ENCODE peak calls at places on chromosomes 11 and 22, in seven cellular contexts. One of them, this sample, is unnamed.

GRCh38 chr11:64675417-64676252 is 47.4 kb downstream of the NRXN2 start:
- DNase-seq in WERI-Rb-1: peak
- DNase-seq in brain microvascular endothelial cell: peak
- DNase-seq in fibroblast of lung: peak
- DNase-seq in mucosa of descending colon: no peak
- DNase-seq in IMR-90: peak
- DNase-seq in Peyer's patch: no peak
- DNase-seq in this sample: no peak

GRCh38 chr11:63838150-63838681 is 694 bp upstream of the MARK2 start:
- DNase-seq in WERI-Rb-1: no peak
- DNase-seq in brain microvascular endothelial cell: no peak
- DNase-seq in fibroblast of lung: no peak
- DNase-seq in mucosa of descending colon: peak
- DNase-seq in IMR-90: no peak
- DNase-seq in Peyer's patch: no peak
- DNase-seq in this sample: no peak

GRCh38 chr11:65639623-65640482 is 2.0 kb downstream of the SIPA1 start:
- DNase-seq in WERI-Rb-1: no peak
- DNase-seq in brain microvascular endothelial cell: no peak
- DNase-seq in fibroblast of lung: no peak
- DNase-seq in mucosa of descending colon: peak
- DNase-seq in IMR-90: no peak
- DNase-seq in Peyer's patch: peak
- DNase-seq in this sample: no peak

GRCh38 chr22:42796081-42796480 is 61.0 kb downstream of the ARFGAP3 start:
- DNase-seq in WERI-Rb-1: no peak
- DNase-seq in brain microvascular endothelial cell: no peak
- DNase-seq in fibroblast of lung: no peak
- DNase-seq in mucosa of descending colon: no peak
- DNase-seq in IMR-90: no peak
- DNase-seq in Peyer's patch: no peak
- DNase-seq in this sample: no peak

GRCh38 chr11:235180-235997 is 753 bp downstream of the SIRT3 start:
- DNase-seq in WERI-Rb-1: no peak
- DNase-seq in brain microvascular endothelial cell: no peak
- DNase-seq in fibroblast of lung: peak
- DNase-seq in mucosa of descending colon: no peak
- DNase-seq in IMR-90: peak
- DNase-seq in Peyer's patch: no peak
- DNase-seq in this sample: no peak

GRCh38 chr11:105000167-105000566 is 22.8 kb downstream of the CASP5 start:
- DNase-seq in WERI-Rb-1: no peak
- DNase-seq in brain microvascular endothelial cell: peak
- DNase-seq in fibroblast of lung: no peak
- DNase-seq in mucosa of descending colon: no peak
- DNase-seq in IMR-90: no peak
- DNase-seq in Peyer's patch: no peak
- DNase-seq in this sample: no peak

GRCh38 chr22:18966748-18967147 is 30.7 kb upstream of the PRODH start:
- DNase-seq in WERI-Rb-1: no peak
- DNase-seq in brain microvascular endothelial cell: no peak
- DNase-seq in fibroblast of lung: no peak
- DNase-seq in mucosa of descending colon: no peak
- DNase-seq in IMR-90: no peak
- DNase-seq in Peyer's patch: no peak
- DNase-seq in this sample: no peak

GRCh38 chr11:129960216-129961214 is 42.1 kb downstream of the PRDM10 start:
- DNase-seq in WERI-Rb-1: no peak
- DNase-seq in brain microvascular endothelial cell: peak
- DNase-seq in fibroblast of lung: peak
- DNase-seq in mucosa of descending colon: no peak
- DNase-seq in IMR-90: peak
- DNase-seq in Peyer's patch: no peak
- DNase-seq in this sample: peak

GRCh38 chr11:95563173-95563572 is 226.4 kb downstream of the FAM76B start:
- DNase-seq in WERI-Rb-1: no peak
- DNase-seq in brain microvascular endothelial cell: no peak
- DNase-seq in fibroblast of lung: no peak
- DNase-seq in mucosa of descending colon: no peak
- DNase-seq in IMR-90: peak
- DNase-seq in Peyer's patch: no peak
- DNase-seq in this sample: no peak

GRCh38 chr11:33735426-33736147 is 636 bp downstream of the CD59 start:
- DNase-seq in WERI-Rb-1: peak
- DNase-seq in brain microvascular endothelial cell: no peak
- DNase-seq in fibroblast of lung: no peak
- DNase-seq in mucosa of descending colon: peak
- DNase-seq in IMR-90: no peak
- DNase-seq in Peyer's patch: peak
- DNase-seq in this sample: no peak

GRCh38 chr22:28435960-28436359 is 243.7 kb downstream of the TTC28 start:
- DNase-seq in WERI-Rb-1: no peak
- DNase-seq in brain microvascular endothelial cell: no peak
- DNase-seq in fibroblast of lung: no peak
- DNase-seq in mucosa of descending colon: no peak
- DNase-seq in IMR-90: no peak
- DNase-seq in Peyer's patch: no peak
- DNase-seq in this sample: no peak

GRCh38 chr11:69040581-69041260 is 8.0 kb upstream of the TPCN2 start:
- DNase-seq in WERI-Rb-1: no peak
- DNase-seq in brain microvascular endothelial cell: peak
- DNase-seq in fibroblast of lung: peak
- DNase-seq in mucosa of descending colon: no peak
- DNase-seq in IMR-90: peak
- DNase-seq in Peyer's patch: no peak
- DNase-seq in this sample: peak

GRCh38 chr22:24176040-24176439 is 5.2 kb upstream of the SUSD2 start:
- DNase-seq in WERI-Rb-1: no peak
- DNase-seq in brain microvascular endothelial cell: no peak
- DNase-seq in fibroblast of lung: no peak
- DNase-seq in mucosa of descending colon: no peak
- DNase-seq in IMR-90: no peak
- DNase-seq in Peyer's patch: no peak
- DNase-seq in this sample: no peak

GRCh38 chr11:31804439-31805036 is 6.6 kb downstream of the PAX6 start:
- DNase-seq in WERI-Rb-1: no peak
- DNase-seq in brain microvascular endothelial cell: no peak
- DNase-seq in fibroblast of lung: no peak
- DNase-seq in mucosa of descending colon: no peak
- DNase-seq in IMR-90: no peak
- DNase-seq in Peyer's patch: no peak
- DNase-seq in this sample: no peak

DNA sequence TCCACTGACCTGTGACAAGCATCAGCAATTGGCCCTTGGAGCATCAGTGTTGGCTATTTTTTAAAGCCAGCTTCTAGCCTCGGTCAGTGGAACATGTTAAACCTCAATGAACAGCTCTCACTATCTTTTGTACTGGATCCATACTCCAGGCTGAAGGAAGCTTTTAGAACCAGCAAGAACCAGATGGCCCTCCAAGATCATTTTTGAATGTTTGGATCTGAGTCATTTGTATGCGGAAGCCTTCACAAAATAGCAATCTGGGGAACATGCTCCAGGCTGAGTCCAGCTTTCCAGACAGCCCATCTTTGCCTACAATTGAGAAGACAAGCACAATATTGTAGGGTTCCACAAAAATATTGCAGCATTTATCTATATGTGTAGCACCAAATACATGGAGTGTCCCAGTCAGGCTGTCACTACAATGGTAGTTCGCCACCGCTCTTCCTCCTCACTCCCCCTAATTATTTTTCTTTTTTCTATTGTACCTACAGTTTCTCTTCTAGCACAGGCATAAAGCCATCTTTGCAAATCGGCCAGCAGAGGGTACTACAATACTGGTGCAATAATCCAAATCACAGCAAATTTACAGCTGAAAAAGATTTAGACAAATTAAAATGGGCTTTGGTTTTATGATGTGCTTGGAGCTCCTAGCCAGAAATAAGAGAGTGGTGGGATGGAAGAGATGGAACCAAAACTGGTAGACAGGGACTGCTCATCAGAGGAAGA is 177.4 kb upstream of the BLID start:
- DNase-seq in WERI-Rb-1: no peak
- DNase-seq in brain microvascular endothelial cell: peak
- DNase-seq in fibroblast of lung: peak
- DNase-seq in mucosa of descending colon: no peak
- DNase-seq in IMR-90: peak
- DNase-seq in Peyer's patch: no peak
- DNase-seq in this sample: peak
- TF ChIP-seq CTCF in WERI-Rb-1: no peak
- TF ChIP-seq CTCF in brain microvascular endothelial cell: peak
- TF ChIP-seq CTCF in fibroblast of lung: peak
- TF ChIP-seq CTCF in mucosa of descending colon: no peak
- TF ChIP-seq CTCF in IMR-90: peak
- TF ChIP-seq CTCF in Peyer's patch: no peak
- TF ChIP-seq CTCF in this sample: peak

DNA sequence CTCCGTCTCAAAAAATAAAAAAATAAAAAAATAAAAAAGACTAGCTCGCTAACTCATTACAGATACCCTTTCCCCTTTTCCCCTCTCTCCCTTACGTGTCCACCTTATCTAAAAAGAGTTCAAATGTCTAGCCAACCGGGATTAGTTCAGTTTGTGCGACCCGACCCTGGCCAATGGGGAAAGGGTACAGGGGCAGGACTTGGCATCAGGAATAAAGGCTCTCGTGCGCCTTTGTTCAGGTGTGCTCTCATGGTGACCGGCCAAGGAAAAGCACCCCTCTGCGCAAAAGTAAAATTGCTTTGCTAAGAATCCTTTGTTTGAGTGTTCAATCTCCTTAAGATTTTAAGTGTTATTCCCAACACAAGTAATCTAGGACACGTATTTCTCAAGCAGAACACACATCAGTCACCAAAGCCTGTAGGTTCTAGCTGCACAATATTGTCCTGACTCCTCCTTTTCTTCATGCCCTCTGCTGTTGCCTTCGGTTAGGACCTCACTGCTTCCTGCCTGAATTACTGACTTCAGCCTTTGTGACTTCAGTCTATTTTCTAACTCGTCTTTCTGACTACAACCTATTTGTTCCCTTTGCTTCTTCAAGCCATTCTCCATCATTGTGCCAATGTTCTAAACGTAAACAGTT is 20.7 kb upstream of the CECR2 start:
- DNase-seq in WERI-Rb-1: no peak
- DNase-seq in brain microvascular endothelial cell: no peak
- DNase-seq in fibroblast of lung: no peak
- DNase-seq in mucosa of descending colon: no peak
- DNase-seq in IMR-90: no peak
- DNase-seq in Peyer's patch: no peak
- DNase-seq in this sample: no peak
- H3K4me3 ChIP-seq in WERI-Rb-1: no peak
- H3K4me3 ChIP-seq in brain microvascular endothelial cell: no peak
- H3K4me3 ChIP-seq in fibroblast of lung: no peak
- H3K4me3 ChIP-seq in mucosa of descending colon: no peak
- H3K4me3 ChIP-seq in IMR-90: no peak
- H3K4me3 ChIP-seq in Peyer's patch: no peak
- H3K4me3 ChIP-seq in this sample: no peak

DNA sequence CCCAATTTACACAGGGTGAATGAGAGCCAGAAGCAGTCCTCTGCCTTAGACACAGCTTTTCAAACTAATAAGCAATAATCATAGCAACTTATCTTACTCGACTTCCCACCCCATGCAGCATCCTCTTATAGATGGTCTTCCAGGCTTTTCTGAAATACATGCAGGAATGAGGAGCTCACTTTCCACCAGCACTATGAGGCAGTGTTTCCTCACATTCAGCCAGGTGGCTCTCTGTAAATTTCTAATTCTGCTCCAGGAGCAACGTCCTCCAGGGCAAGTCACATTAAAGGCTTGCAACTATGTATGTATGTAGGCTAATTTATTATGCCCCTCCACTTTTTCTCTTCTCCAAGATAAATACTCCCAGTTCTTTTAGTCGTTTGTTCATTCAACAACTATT is 60.0 kb downstream of the PAK1 start:
- DNase-seq in WERI-Rb-1: no peak
- DNase-seq in brain microvascular endothelial cell: no peak
- DNase-seq in fibroblast of lung: no peak
- DNase-seq in mucosa of descending colon: no peak
- DNase-seq in IMR-90: no peak
- DNase-seq in Peyer's patch: no peak
- DNase-seq in this sample: no peak
- TF ChIP-seq CTCF in WERI-Rb-1: peak
- TF ChIP-seq CTCF in brain microvascular endothelial cell: no peak
- TF ChIP-seq CTCF in fibroblast of lung: no peak
- TF ChIP-seq CTCF in mucosa of descending colon: no peak
- TF ChIP-seq CTCF in IMR-90: no peak
- TF ChIP-seq CTCF in Peyer's patch: no peak
- TF ChIP-seq CTCF in this sample: no peak

GRCh38 chr11:57544566-57544965 is 7.2 kb downstream of the SMTNL1 start:
- DNase-seq in WERI-Rb-1: peak
- DNase-seq in brain microvascular endothelial cell: no peak
- DNase-seq in fibroblast of lung: no peak
- DNase-seq in mucosa of descending colon: no peak
- DNase-seq in IMR-90: no peak
- DNase-seq in Peyer's patch: no peak
- DNase-seq in this sample: no peak

GRCh38 chr11:57547854-57548377 is 10.5 kb downstream of the SMTNL1 start:
- DNase-seq in WERI-Rb-1: no peak
- DNase-seq in brain microvascular endothelial cell: no peak
- DNase-seq in fibroblast of lung: no peak
- DNase-seq in mucosa of descending colon: no peak
- DNase-seq in IMR-90: no peak
- DNase-seq in Peyer's patch: peak
- DNase-seq in this sample: no peak

GRCh38 chr11:57546451-57546850 is 9.1 kb downstream of the SMTNL1 start:
- DNase-seq in WERI-Rb-1: no peak
- DNase-seq in brain microvascular endothelial cell: no peak
- DNase-seq in fibroblast of lung: no peak
- DNase-seq in mucosa of descending colon: no peak
- DNase-seq in IMR-90: no peak
- DNase-seq in Peyer's patch: no peak
- DNase-seq in this sample: no peak

GRCh38 chr11:57545883-57546282 is 8.5 kb downstream of the SMTNL1 start:
- DNase-seq in WERI-Rb-1: no peak
- DNase-seq in brain microvascular endothelial cell: no peak
- DNase-seq in fibroblast of lung: no peak
- DNase-seq in mucosa of descending colon: no peak
- DNase-seq in IMR-90: no peak
- DNase-seq in Peyer's patch: no peak
- DNase-seq in this sample: no peak

DNA sequence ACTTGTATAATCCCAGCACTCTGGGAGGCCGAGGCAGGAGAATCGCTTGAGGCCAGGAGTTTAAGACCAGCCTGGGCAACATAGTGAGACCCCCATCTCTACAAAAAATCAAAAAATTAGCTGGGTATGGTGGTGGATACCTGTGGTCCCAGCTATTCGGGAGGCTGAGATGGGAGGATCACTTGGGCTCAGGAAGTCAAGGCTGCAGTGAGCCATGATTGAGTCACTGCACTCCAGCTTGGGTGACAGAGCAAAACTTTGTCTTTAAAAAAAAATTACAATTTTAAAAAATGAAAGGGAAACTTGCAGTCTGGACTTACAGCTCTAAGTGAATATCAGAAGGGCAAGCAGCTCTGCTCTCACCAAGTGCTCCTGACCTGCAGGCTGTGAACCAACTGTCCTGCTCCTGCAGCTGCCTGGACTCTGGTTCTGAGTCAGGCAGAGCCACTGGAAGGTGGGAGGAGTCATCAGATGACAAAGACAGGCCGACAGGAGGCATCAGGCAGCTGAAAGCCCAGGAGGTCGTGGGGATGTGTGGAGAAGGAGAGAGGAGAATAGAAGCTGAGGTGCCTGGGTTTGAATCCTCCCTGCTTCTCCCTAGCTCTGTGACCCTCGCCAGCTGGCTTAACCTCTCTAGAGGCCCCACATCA is 9.6 kb downstream of the SMTNL1 start:
- DNase-seq in WERI-Rb-1: peak
- DNase-seq in brain microvascular endothelial cell: peak
- DNase-seq in fibroblast of lung: peak
- DNase-seq in mucosa of descending colon: no peak
- DNase-seq in IMR-90: peak
- DNase-seq in Peyer's patch: no peak
- DNase-seq in this sample: no peak
- H3K4me3 ChIP-seq in WERI-Rb-1: no peak
- H3K4me3 ChIP-seq in brain microvascular endothelial cell: no peak
- H3K4me3 ChIP-seq in fibroblast of lung: no peak
- H3K4me3 ChIP-seq in mucosa of descending colon: no peak
- H3K4me3 ChIP-seq in IMR-90: no peak
- H3K4me3 ChIP-seq in Peyer's patch: no peak
- H3K4me3 ChIP-seq in this sample: no peak